ENCODE peak calls at places on chromosomes 7 and 10, in seven cellular contexts. J is transverse colon; F is fibroblast of the aortic adventitia; K is GM10248; I is CD8-positive, alpha-beta T cell; H is choroid plexus epithelial cell; A is thyroid gland. L is an unnamed sample.
A peak's percentile ranks its signal among the peaks of the same experiment; 100 is the strongest.

GRCh38 chr10:27804136-27804535 is 58.5 kb upstream of the MKX start:
- DNase-seq in F (no peak), K (no peak), H (no peak), I (no peak), A (no peak), J (no peak), L (no peak)

GRCh38 chr7:117963278-117964184 is 90.3 kb upstream of the CTTNBP2 start:
- DNase-seq in F (no peak), K (no peak), I (no peak), J (no peak), H (no peak), A (no peak), L (no peak)

GRCh38 chr7:134031835-134032617 is 95.1 kb upstream of the LRGUK start:
- DNase-seq in F (no peak), K (no peak), I (no peak), H (peak; percentile 20), J (no peak), A (no peak), L (peak; percentile 4)

GRCh38 chr7:47290466-47290865 is 291.4 kb downstream of the TNS3 start:
- DNase-seq in H (no peak), J (no peak), F (no peak), K (no peak), I (no peak), A (no peak), L (no peak)

GRCh38 chr10:50501478-50501877 is 122.3 kb downstream of the SGMS1 start:
- DNase-seq in H (peak; percentile 38), A (no peak), F (peak; percentile 54), I (no peak), K (no peak), J (no peak), L (peak; percentile 75)

GRCh38 chr10:1048349-1048731 is 579 bp downstream of the IDI1 start:
- DNase-seq in I (no peak), J (peak; percentile 60), H (peak; percentile 47), A (peak; percentile 42), F (peak; percentile 51), K (no peak), L (peak; percentile 52)

GRCh38 chr7:14001139-14001538 is 11.7 kb upstream of the ETV1 start:
- DNase-seq in J (no peak), I (no peak), A (no peak), K (no peak), H (no peak), F (no peak), L (no peak)

GRCh38 chr7:132095-132482 is 60.3 kb upstream of the FAM20C start:
- DNase-seq in I (no peak), H (no peak), F (no peak), J (no peak), K (no peak), A (no peak), L (no peak)

GRCh38 chr7:105010538-105011523 is 3.2 kb upstream of the KMT2E start:
- DNase-seq in I (no peak), H (peak; percentile 48), F (peak; percentile 59), A (no peak), J (no peak), K (no peak), L (peak; percentile 42)

GRCh38 chr10:74079914-74080590 is 70.6 kb downstream of the AP3M1 start:
- DNase-seq in K (no peak), I (no peak), F (peak; percentile 40), A (no peak), J (no peak), H (peak; percentile 62), L (no peak)

GRCh38 chr10:87817873-87818504 is at the start of gene ATAD1:
- DNase-seq in K (peak; percentile 88), A (peak; percentile 84), I (peak; percentile 88), F (peak; percentile 78), J (peak; percentile 90), H (peak; percentile 83), L (peak; percentile 72)

GRCh38 chr7:157738064-157738460 is 401.3 kb downstream of the DNAJB6 start:
- DNase-seq in I (no peak), K (no peak), H (peak; percentile 58), F (no peak), J (no peak), A (no peak), L (peak; percentile 28)

GRCh38 chr7:20233362-20233761 is 16.2 kb upstream of the MACC1 start:
- DNase-seq in K (no peak), J (no peak), H (no peak), A (no peak), I (no peak), F (no peak), L (no peak)

GRCh38 chr7:4268040-4268965 is 413.8 kb upstream of the FOXK1 start:
- DNase-seq in J (no peak), H (no peak), A (no peak), F (no peak), K (no peak), I (peak; percentile 1), L (no peak)

GRCh38 chr7:92179393-92179924 is 517 bp upstream of the LRRD1 start:
- DNase-seq in I (no peak), K (peak; percentile 27), H (peak; percentile 32), A (no peak), F (no peak), J (no peak), L (peak; percentile 19)

GRCh38 chr7:80330434-80330833 is 181.4 kb downstream of the GNAT3 start:
- DNase-seq in H (peak; percentile 52), K (no peak), A (no peak), J (no peak), I (no peak), F (peak; percentile 80), L (peak; percentile 44)

GRCh38 chr7:50805425-50806130 is 22.9 kb upstream of the GRB10 start:
- DNase-seq in I (no peak), J (no peak), A (no peak), K (no peak), F (no peak), H (no peak), L (no peak)

GRCh38 chr10:60816624-60817023 is 38.3 kb downstream of the CDK1 start:
- DNase-seq in J (peak; percentile 34), F (peak; percentile 94), A (peak; percentile 43), H (peak; percentile 96), I (peak; percentile 13), K (peak; percentile 60), L (peak; percentile 87)

GRCh38 chr7:1666779-1667565 is 3.1 kb upstream of the ELFN1 start:
- DNase-seq in A (no peak), F (no peak), J (no peak), K (peak; percentile 44), I (no peak), H (no peak), L (no peak)

GRCh38 chr10:23408330-23408976 is 30.4 kb upstream of the OTUD1 start:
- DNase-seq in J (no peak), H (peak; percentile 1), K (no peak), F (peak; percentile 33), I (no peak), A (no peak), L (peak; percentile 67)

DNA sequence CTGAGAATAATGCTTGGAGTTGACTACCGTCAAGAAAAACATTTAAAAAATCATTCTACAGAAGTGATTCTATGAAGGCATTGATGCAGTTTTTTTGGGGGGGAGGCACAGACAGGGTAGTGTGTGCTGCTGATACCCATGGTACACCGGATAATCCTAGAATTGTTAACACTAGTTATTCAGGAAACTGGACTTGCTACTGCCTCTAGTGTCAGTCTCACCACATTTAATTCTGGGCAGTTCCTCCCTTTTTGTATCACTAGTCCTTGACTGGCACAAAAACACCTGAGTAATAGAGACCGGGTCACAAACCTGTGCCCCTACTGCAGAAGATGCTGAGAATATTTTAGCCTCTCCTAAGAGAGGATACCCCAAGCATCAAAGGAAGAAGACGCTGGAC is 13.0 kb upstream of the TCAF1 start:
- DNase-seq in H (no peak), A (no peak), J (no peak), F (no peak), I (no peak), K (no peak), L (no peak)
- TF ChIP-seq CTCF in H (peak; percentile 35), A (no peak), J (no peak), F (peak; percentile 10), I (no peak), K (no peak), L (no peak)

GRCh38 chr7:28142650-28143049 is 37.9 kb downstream of the JAZF1 start:
- DNase-seq in F (no peak), J (no peak), I (no peak), A (no peak), K (no peak), H (no peak), L (no peak)
- TF ChIP-seq CTCF in F (no peak), J (no peak), I (no peak), A (no peak), K (peak; percentile 23), H (peak; percentile 22), L (no peak)

DNA sequence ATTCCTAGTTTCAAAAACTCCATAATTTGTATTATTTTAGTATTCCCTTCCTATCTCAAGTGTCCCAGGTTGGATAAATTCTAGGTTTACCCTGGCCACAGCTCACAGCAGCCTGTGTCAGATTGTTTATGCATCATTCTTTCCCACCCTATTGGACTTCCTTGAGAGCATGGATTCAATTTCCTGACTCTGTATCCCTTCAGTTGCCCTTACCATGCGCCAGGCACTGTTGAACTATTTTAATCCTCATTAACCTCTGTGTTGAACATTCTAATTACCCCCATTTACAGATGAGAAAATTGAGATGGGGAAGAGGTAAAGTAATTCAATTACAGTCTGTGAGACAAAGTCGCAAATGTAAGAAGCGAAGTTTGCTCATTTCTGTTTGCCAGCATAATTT is 58.8 kb downstream of the STEAP1B start:
- DNase-seq in H (no peak), J (no peak), K (no peak), F (no peak), I (no peak), A (no peak), L (no peak)
- TF ChIP-seq CTCF in H (no peak), J (no peak), K (no peak), F (no peak), I (no peak), A (no peak), L (no peak)

GRCh38 chr10:78408671-78409472 is 375.2 kb downstream of the RPS24 start:
- DNase-seq in J (peak; percentile 41), I (no peak), K (no peak), H (no peak), F (peak; percentile 77), A (peak; percentile 98), L (peak; percentile 21)
- TF ChIP-seq CTCF in J (no peak), I (no peak), K (no peak), H (no peak), F (no peak), A (no peak), L (no peak)

L was measured in fibroblast of mammary gland.